ENCODE peak calls at places on chromosomes 6 and 20, in six cellular contexts. R is K562, P is SK-N-SH, L is HepG2, V is GM12878, Y is HCT116. J is an unnamed sample.

GRCh38 chr6:8383584-8383983 is 51.8 kb downstream of the SLC35B3 start:
- DNase-seq in R (no peak), Y (no peak), L (no peak), P (no peak), V (no peak), J (no peak)

GRCh38 chr6:50655848-50656453 is 57.4 kb upstream of the TFAP2D start:
- DNase-seq in Y (no peak), R (peak; percentile 21), L (peak; percentile 16), P (peak; percentile 10), V (no peak), J (no peak)

GRCh38 chr6:118565317-118565960 is 17.3 kb downstream of the PLN start:
- DNase-seq in P (peak; percentile 17), Y (peak; percentile 18), V (peak; percentile 65), L (peak; percentile 36), R (peak; percentile 17), J (peak; percentile 39)

GRCh38 chr6:34791164-34791841 is 580 bp upstream of the BLTP3A start:
- DNase-seq in P (peak; percentile 78), L (peak; percentile 62), Y (peak; percentile 10), R (peak; percentile 77), V (no peak), J (no peak)

GRCh38 chr6:166595949-166596348 is 9.5 kb upstream of the RAMACL start:
- DNase-seq in V (no peak), L (no peak), P (no peak), R (no peak), Y (no peak), J (no peak)

GRCh38 chr6:136526937-136527336 is 23.3 kb downstream of the MAP7 start:
- DNase-seq in V (no peak), Y (no peak), L (no peak), P (no peak), R (no peak), J (no peak)

GRCh38 chr6:145271086-145271485 is 464.2 kb downstream of the EPM2A start:
- DNase-seq in L (no peak), R (no peak), P (no peak), V (no peak), Y (no peak), J (no peak)

GRCh38 chr20:37471741-37472235 is 49.3 kb upstream of the NNAT start:
- DNase-seq in L (no peak), R (no peak), Y (no peak), V (no peak), P (no peak), J (no peak)

GRCh38 chr6:89509719-89510339 is 76.9 kb downstream of the ANKRD6 start:
- DNase-seq in V (no peak), R (peak; percentile 10), P (peak; percentile 24), Y (no peak), L (peak; percentile 68), J (no peak)

GRCh38 chr6:128725271-128726233 is 157.4 kb upstream of the LAMA2 start:
- DNase-seq in Y (peak; percentile 41), V (no peak), P (peak; percentile 5), R (peak; percentile 5), L (peak; percentile 39), J (peak; percentile 2)

GRCh38 chr20:13419445-13419844 is 198.4 kb downstream of the ISM1 start:
- DNase-seq in R (no peak), Y (no peak), V (no peak), P (no peak), L (no peak), J (no peak)

GRCh38 chr6:135053433-135053832 is 1.2 kb downstream of the HBS1L start:
- DNase-seq in L (no peak), V (no peak), P (no peak), R (no peak), Y (no peak), J (no peak)

GRCh38 chr6:146595981-146596731 is 2.6 kb upstream of the ADGB start:
- DNase-seq in Y (no peak), P (no peak), V (no peak), L (no peak), R (no peak), J (no peak)

GRCh38 chr6:127635091-127635490 is 58.1 kb downstream of the C6orf58 start:
- DNase-seq in P (no peak), L (no peak), V (no peak), Y (no peak), R (no peak), J (no peak)

GRCh38 chr6:81689580-81689979 is 62.9 kb downstream of the TENT5A start:
- DNase-seq in V (no peak), P (no peak), Y (no peak), R (no peak), L (no peak), J (no peak)

GRCh38 chr6:42694586-42694985 is 27.8 kb downstream of the PRPH2 start:
- DNase-seq in P (no peak), V (no peak), R (no peak), L (no peak), Y (no peak), J (no peak)

GRCh38 chr20:50165687-50166554 is 12.4 kb upstream of the PEDS1 start:
- DNase-seq in R (peak; percentile 96), P (peak; percentile 88), V (peak; percentile 82), L (peak; percentile 100), Y (peak; percentile 100), J (peak; percentile 99)

GRCh38 chr6:148497256-148497655 is 154.6 kb downstream of the SASH1 start:
- DNase-seq in P (no peak), Y (no peak), L (no peak), R (no peak), V (no peak), J (no peak)

GRCh38 chr6:166464418-166465400 is 82.0 kb upstream of the MPC1 start:
- DNase-seq in V (no peak), P (no peak), R (no peak), Y (no peak), L (no peak), J (no peak)

DNA sequence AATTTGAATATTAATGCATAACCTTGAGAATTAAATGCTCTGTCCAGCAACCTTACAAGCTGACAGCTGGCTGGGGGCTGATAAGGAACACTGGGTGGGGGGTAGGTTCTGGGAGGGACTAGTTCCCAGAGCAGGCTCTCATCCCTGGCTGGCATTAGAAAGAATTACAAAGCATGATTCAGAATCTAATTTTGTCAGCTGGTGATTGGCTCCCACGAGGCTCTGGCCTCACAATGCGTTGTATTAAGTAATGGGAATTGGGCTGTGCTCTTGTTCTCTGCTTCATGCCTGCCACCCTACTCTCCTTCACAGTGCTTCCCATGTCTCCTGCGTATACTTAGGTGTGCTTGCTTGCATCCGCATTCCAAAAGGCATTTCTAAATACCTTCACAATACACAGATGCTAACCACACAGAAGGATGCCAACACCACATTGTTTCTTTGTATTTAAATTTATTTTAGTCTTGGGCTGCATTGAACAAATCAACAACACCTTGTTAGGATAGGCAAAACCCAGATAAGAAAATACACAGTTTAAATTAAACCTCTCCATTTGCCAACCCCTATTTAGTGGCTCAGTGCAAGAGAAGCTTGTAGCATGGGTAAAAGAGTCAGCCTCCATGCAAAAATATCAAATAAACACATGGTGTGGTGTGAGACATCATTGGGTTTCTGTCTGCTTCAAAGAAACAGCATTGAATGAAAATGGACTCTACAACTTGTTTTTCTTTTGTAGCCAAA is 434.5 kb upstream of the JAG1 start:
- DNase-seq in L (no peak), Y (no peak), R (no peak), V (no peak), P (no peak), J (no peak)
- TF ChIP-seq REST in L (no peak), Y (no peak), R (no peak), V (no peak), P (peak; percentile 62), J (no peak)

GRCh38 chr20:46816097-46816496 is 78.5 kb upstream of the EYA2 start:
- DNase-seq in L (no peak), Y (no peak), P (no peak), R (no peak), V (no peak), J (no peak)
- TF ChIP-seq SIN3A in L (no peak), Y (no peak), P (no peak), R (no peak), V (no peak), J (no peak)

GRCh38 chr6:1215023-1215422 is 96.9 kb upstream of the FOXQ1 start:
- DNase-seq in Y (no peak), V (no peak), R (no peak), P (no peak), L (no peak), J (no peak)
- TF ChIP-seq REST in Y (no peak), V (no peak), R (no peak), P (no peak), L (no peak), J (no peak)

GRCh38 chr20:822651-823325 is 10.7 kb upstream of the FAM110A start:
- DNase-seq in R (no peak), V (no peak), L (no peak), Y (no peak), P (no peak), J (no peak)
- TF ChIP-seq SIN3A in R (no peak), V (no peak), L (no peak), Y (no peak), P (no peak), J (no peak)

GRCh38 chr20:63830821-63831593 is at the start of gene ZBTB46:
- DNase-seq in P (peak; percentile 99), R (peak; percentile 98), V (no peak), L (no peak), Y (no peak), J (no peak)
- TF ChIP-seq REST in P (no peak), R (no peak), V (no peak), L (no peak), Y (no peak), J (no peak)

GRCh38 chr20:32415494-32415893 is 57.4 kb downstream of the ASXL1 start:
- DNase-seq in R (no peak), P (no peak), V (no peak), L (no peak), Y (no peak), J (no peak)
- TF ChIP-seq SIN3A in R (no peak), P (no peak), V (no peak), L (no peak), Y (no peak), J (no peak)

GRCh38 chr6:1695546-1696494 is 86.1 kb downstream of the FOXC1 start:
- DNase-seq in L (no peak), R (no peak), P (no peak), Y (no peak), V (no peak), J (no peak)
- TF ChIP-seq REST in L (no peak), R (no peak), P (no peak), Y (no peak), V (no peak), J (no peak)

DNA sequence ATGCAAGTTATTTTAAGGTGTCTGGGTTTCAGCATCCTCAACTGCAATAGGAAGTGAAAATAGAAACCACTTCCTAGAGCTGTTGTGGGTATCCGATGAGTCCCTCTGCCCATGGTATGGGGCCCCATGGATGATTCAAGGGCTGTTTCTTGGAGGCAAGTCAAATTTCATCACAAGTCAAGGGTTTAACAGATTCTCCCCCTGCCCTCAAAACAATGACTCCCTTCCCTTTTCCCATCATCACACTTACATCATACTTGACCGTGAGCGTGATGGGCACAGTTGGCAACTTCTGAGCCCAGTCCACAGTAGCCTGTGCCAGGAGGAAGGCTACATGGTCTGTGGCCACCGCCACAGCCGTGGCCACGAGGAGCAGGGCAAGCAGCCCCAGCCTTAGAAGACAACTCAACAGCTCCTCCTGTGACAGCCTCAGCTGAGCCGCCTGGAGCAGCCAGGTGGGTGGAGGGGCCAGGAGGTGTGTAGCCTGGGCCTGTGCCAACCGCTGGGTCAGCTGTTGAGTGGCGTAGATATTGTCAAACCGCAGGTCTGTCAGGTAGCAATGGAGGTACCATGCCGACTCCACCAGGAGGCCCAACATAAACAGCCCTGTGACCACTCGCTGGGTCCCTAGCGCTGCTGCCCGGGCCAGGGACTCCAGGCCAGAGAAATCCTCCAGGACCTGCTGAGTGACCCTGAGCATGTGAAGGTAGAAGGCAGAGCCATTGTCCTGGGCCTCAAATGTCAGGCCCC is 5.2 kb downstream of the OCSTAMP start:
- DNase-seq in Y (no peak), L (no peak), R (no peak), V (no peak), P (no peak), J (no peak)
- TF ChIP-seq SIN3A in Y (no peak), L (no peak), R (no peak), V (no peak), P (no peak), J (no peak)